ENCODE peak calls at places on chromosomes 1 and 21, in eight cellular contexts. N is left ventricle myocardium inferior; I is tibial artery; X is mucosa of descending colon; Y is lower lobe of right lung; P is CD8-positive, alpha-beta T cell; T is upper lobe of right lung; Z is psoas muscle. R is an unnamed sample. For H3K4me1, the result is how much of the 10 kb centered on the place peaks cover.

GRCh38 chr21:41425954-41426655 is at the start of gene MX1:
- DNase-seq in N (peak), I (peak), X (peak), Y (peak), P (peak), T (peak), Z (peak), R (peak)

GRCh38 chr1:183432548-183432875 is 14.3 kb upstream of the NMNAT2 start:
- DNase-seq in N (no peak), I (no peak), X (no peak), Y (no peak), P (no peak), T (no peak), Z (no peak), R (peak)

GRCh38 chr1:154221815-154222081 is 993 bp downstream of the UBAP2L start:
- DNase-seq in N (no peak), I (no peak), X (no peak), Y (no peak), P (no peak), T (no peak), Z (no peak), R (no peak)

GRCh38 chr1:31981976-31982375 is 31.7 kb upstream of the KHDRBS1 start:
- DNase-seq in N (no peak), I (no peak), X (no peak), Y (no peak), P (peak), T (no peak), Z (no peak), R (no peak)

GRCh38 chr1:170696591-170697337 is 32.8 kb downstream of the PRRX1 start:
- DNase-seq in N (no peak), I (no peak), X (no peak), Y (no peak), P (no peak), T (no peak), Z (no peak), R (no peak)

GRCh38 chr1:246795094-246795671 is 71.0 kb downstream of the SCCPDH start:
- DNase-seq in N (peak), I (peak), X (peak), Y (no peak), P (no peak), T (no peak), Z (no peak), R (no peak)

GRCh38 chr21:31526040-31526439 is 133.5 kb upstream of the SOD1 start:
- DNase-seq in N (no peak), I (no peak), X (no peak), Y (no peak), P (no peak), T (no peak), Z (no peak), R (no peak)

GRCh38 chr1:205351984-205352713 is 4.6 kb downstream of the KLHDC8A start:
- DNase-seq in N (no peak), I (no peak), X (peak), Y (no peak), P (no peak), T (peak), Z (no peak), R (peak)

GRCh38 chr1:230188826-230189225 is 121.8 kb downstream of the GALNT2 start:
- DNase-seq in N (no peak), I (no peak), X (no peak), Y (no peak), P (no peak), T (no peak), Z (no peak), R (no peak)

GRCh38 chr1:7549277-7549676 is 221.8 kb upstream of the VAMP3 start:
- DNase-seq in N (no peak), I (no peak), X (no peak), Y (peak), P (no peak), T (peak), Z (no peak), R (no peak)

GRCh38 chr21:40752125-40752524 is 94.8 kb downstream of the DSCAM start:
- DNase-seq in N (no peak), I (no peak), X (no peak), Y (no peak), P (no peak), T (no peak), Z (no peak), R (no peak)

GRCh38 chr1:24995121-24995520 is 65.0 kb upstream of the RUNX3 start:
- DNase-seq in N (no peak), I (no peak), X (no peak), Y (no peak), P (no peak), T (no peak), Z (peak), R (no peak)

GRCh38 chr1:24996983-24997893 is 67.2 kb upstream of the RUNX3 start:
- DNase-seq in N (no peak), I (no peak), X (peak), Y (no peak), P (peak), T (no peak), Z (peak), R (no peak)

GRCh38 chr1:24998554-24999245 is 68.6 kb upstream of the RUNX3 start:
- DNase-seq in N (no peak), I (no peak), X (no peak), Y (no peak), P (no peak), T (no peak), Z (peak), R (no peak)

GRCh38 chr1:24995661-24996060 is 65.6 kb upstream of the RUNX3 start:
- DNase-seq in N (no peak), I (no peak), X (no peak), Y (no peak), P (no peak), T (no peak), Z (peak), R (no peak)

DNA sequence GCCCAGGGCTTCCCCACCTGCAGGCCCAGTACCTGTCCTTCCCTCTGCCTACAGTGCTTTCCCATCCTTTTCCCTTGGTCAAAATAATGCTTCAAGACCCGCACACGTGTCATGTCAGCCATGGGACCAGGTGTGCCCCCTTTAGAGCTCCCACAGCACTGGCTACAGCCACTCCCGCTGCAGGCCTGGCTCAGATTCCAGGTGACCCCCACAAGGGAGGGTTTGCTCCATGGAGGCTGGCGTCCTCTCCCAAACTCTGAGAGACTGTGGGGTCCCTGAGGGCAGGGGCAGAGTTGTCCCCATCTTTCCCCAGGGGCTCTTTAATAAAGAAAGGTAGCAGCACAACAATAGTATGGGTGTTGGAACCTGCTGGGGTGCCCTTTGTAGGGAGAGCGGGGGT is 66.4 kb upstream of the RUNX3 start:
- DNase-seq in N (no peak), I (no peak), X (no peak), Y (no peak), P (no peak), T (no peak), Z (peak), R (no peak)
- H3K4me1 ChIP-seq in N (under half), I (under half), X (under half), Y (under half), P (half or more), T (under half), Z (under half), R (under half)

DNA sequence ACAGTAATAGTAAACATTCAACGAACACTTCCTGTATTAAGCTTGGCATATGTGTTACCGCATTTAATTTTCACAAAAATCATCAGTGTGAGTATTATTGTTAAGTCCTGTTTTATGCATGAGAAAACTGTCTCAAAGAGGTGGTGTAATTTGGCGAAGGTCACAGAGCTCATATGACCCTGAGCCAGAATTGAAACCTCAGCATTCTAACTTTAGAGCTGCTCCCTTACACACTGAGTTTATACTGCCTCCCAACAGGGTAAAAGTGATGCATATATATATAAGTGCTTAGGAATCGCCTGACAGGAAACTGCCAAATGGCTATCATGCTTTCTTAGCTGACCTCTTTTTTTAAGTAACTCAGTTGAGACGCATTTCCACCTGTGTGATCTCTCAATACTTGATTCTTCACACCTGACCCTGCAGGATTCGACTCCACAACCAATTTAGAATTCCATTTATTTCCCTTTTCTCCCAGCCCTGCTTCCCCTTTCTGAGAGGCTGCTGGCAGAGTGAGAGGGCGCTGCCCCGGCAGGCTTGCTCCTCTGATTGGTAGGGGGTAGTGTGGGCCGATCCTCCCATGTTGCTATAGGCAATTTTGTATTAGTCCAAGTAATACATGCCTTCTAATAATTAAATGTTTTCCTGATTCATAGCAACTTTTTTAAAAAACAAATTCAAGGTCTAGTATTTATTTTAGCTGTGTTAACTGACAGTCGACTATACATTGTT is 40.5 kb downstream of the ZBTB40 start:
- DNase-seq in N (no peak), I (no peak), X (no peak), Y (peak), P (no peak), T (no peak), Z (no peak), R (no peak)
- TF ChIP-seq CTCF in N (no peak), I (no peak), X (no peak), Y (no peak), P (no peak), T (no peak), Z (no peak), R (no peak)

GRCh38 chr1:66337249-66337648 is 196.7 kb upstream of the SGIP1 start:
- DNase-seq in N (no peak), I (no peak), X (no peak), Y (no peak), P (no peak), T (no peak), Z (no peak), R (no peak)

GRCh38 chr1:66341446-66342089 is 192.4 kb upstream of the SGIP1 start:
- DNase-seq in N (no peak), I (no peak), X (no peak), Y (no peak), P (no peak), T (no peak), Z (no peak), R (no peak)

GRCh38 chr1:66336641-66336991 is 197.3 kb upstream of the SGIP1 start:
- DNase-seq in N (no peak), I (no peak), X (no peak), Y (no peak), P (no peak), T (no peak), Z (no peak), R (no peak)

GRCh38 chr1:66342707-66343106 is 191.2 kb upstream of the SGIP1 start:
- DNase-seq in N (no peak), I (no peak), X (no peak), Y (no peak), P (no peak), T (no peak), Z (no peak), R (no peak)

GRCh38 chr1:66339944-66340343 is 194.0 kb upstream of the SGIP1 start:
- DNase-seq in N (no peak), I (no peak), X (no peak), Y (no peak), P (no peak), T (no peak), Z (no peak), R (no peak)
- H3K4me1 ChIP-seq in N (half or more), I (under half), X (under half), Y (half or more), P (half or more), T (under half), Z (half or more), R (under half)

GRCh38 chr1:81806432-81806770 is 5.7 kb downstream of the ADGRL2 start:
- DNase-seq in N (no peak), I (no peak), X (no peak), Y (no peak), P (no peak), T (no peak), Z (no peak), R (no peak)

GRCh38 chr1:81808760-81809159 is 8.0 kb downstream of the ADGRL2 start:
- DNase-seq in N (no peak), I (no peak), X (no peak), Y (no peak), P (no peak), T (no peak), Z (no peak), R (no peak)

GRCh38 chr1:81811757-81812371 is 11.1 kb downstream of the ADGRL2 start:
- DNase-seq in N (no peak), I (no peak), X (no peak), Y (no peak), P (no peak), T (no peak), Z (no peak), R (no peak)

GRCh38 chr1:81812712-81813111 is 12.0 kb downstream of the ADGRL2 start:
- DNase-seq in N (no peak), I (no peak), X (no peak), Y (no peak), P (no peak), T (no peak), Z (no peak), R (no peak)

DNA sequence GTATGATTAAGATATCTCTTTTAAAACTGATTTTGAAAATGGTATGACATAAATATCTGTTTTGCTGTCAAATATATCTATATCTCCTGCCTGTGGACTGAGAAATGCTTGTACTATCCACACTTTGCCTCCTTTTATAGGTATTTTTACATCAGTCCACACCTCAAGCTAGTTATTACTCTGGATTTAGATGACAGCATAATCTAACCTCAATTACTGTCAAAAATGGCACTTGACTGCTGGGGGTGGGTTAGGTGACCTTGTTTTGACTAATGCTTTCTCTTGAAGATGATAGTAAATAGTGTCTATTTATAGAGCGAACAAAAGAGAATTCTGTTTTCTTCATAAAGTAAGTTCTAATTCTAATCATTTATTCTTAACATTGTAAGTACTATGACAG is 9.1 kb downstream of the ADGRL2 start:
- DNase-seq in N (no peak), I (no peak), X (no peak), Y (no peak), P (no peak), T (no peak), Z (no peak), R (no peak)
- TF ChIP-seq CTCF in N (no peak), I (no peak), X (no peak), Y (no peak), P (no peak), T (no peak), Z (no peak), R (no peak)

GRCh38 chr1:207651583-207651982 is 6.7 kb downstream of the CR1L start:
- DNase-seq in N (no peak), I (no peak), X (no peak), Y (no peak), P (no peak), T (no peak), Z (no peak), R (no peak)

GRCh38 chr1:207649204-207649753 is 4.3 kb downstream of the CR1L start:
- DNase-seq in N (no peak), I (no peak), X (no peak), Y (no peak), P (no peak), T (no peak), Z (no peak), R (no peak)

GRCh38 chr1:207646891-207647290 is 2.0 kb downstream of the CR1L start:
- DNase-seq in N (no peak), I (no peak), X (no peak), Y (no peak), P (no peak), T (no peak), Z (no peak), R (no peak)

GRCh38 chr1:207647966-207648906 is 3.3 kb downstream of the CR1L start:
- DNase-seq in N (no peak), I (no peak), X (no peak), Y (no peak), P (no peak), T (no peak), Z (no peak), R (no peak)

DNA sequence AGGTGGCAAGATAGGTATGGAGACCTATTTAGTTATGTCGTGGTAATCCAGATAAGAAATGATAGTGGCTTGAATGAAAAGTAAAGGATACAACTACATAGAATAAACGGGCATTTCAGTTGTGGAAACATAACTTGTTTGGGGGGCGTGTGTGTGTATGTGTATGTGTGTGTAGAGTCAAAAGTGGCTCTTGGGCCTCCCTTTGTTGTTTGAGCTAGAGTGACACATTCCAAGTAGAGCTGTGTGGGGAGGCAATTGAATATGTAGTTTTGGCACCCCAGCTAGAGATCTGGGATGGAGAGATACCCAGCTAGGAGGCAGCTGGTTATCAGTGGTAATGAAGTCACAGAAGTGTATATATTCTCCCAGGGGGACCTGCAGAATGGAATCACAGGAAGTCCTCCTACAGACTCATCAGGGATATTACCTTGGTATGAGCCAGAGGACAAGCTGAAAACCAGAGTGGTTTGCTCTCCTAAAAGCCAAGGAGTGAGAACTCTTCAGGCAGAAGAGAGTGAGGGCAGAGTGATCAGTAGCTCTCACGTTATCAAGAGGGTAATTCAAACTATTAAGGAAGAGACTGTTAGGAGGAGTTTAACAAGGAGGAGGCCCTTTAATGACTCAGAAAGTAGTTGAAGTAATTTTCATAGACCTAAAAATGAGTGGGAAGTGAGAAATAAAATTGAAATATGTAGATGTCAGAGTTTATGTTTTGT is 5.1 kb downstream of the CR1L start:
- DNase-seq in N (no peak), I (no peak), X (no peak), Y (no peak), P (no peak), T (no peak), Z (no peak), R (no peak)
- H3K4me1 ChIP-seq in N (under half), I (under half), X (under half), Y (under half), P (under half), T (under half), Z (under half), R (under half)

DNA sequence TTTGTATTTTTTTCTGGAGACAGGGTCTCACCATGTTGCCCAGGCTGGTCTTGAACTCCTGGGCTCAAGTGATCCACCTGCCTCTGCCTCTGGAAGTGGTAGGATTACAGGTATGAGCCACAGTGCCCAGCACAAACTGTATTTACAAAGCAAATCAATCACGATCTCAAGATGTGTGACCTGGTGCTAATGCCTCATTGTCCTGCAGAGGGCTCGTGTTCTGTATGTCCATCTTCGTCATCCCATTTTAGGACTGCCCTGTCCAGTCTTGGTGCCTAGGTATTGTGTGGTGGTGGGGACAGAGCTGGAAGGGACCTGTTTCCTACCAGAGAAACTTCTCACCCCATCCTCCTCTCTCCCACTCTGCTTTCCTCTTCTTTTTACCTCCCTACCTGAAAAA is 20.2 kb downstream of the PROK1 start:
- DNase-seq in N (no peak), I (no peak), X (no peak), Y (no peak), P (no peak), T (no peak), Z (no peak), R (no peak)
- TF ChIP-seq CTCF in N (no peak), I (no peak), X (no peak), Y (no peak), P (no peak), T (no peak), Z (no peak), R (no peak)

GRCh38 chr1:234728740-234729139 is 118.8 kb upstream of the IRF2BP2 start:
- DNase-seq in N (no peak), I (no peak), X (no peak), Y (no peak), P (no peak), T (no peak), Z (no peak), R (no peak)

GRCh38 chr1:234730542-234731370 is 120.8 kb upstream of the IRF2BP2 start:
- DNase-seq in N (no peak), I (no peak), X (no peak), Y (no peak), P (no peak), T (no peak), Z (no peak), R (no peak)

GRCh38 chr1:234730110-234730509 is 120.1 kb upstream of the IRF2BP2 start:
- DNase-seq in N (no peak), I (no peak), X (no peak), Y (no peak), P (no peak), T (no peak), Z (no peak), R (no peak)

GRCh38 chr1:234731371-234732085 is 121.5 kb upstream of the IRF2BP2 start:
- DNase-seq in N (no peak), I (no peak), X (no peak), Y (no peak), P (no peak), T (no peak), Z (no peak), R (no peak)

GRCh38 chr1:234729566-234729965 is 119.6 kb upstream of the IRF2BP2 start:
- DNase-seq in N (no peak), I (no peak), X (no peak), Y (no peak), P (no peak), T (no peak), Z (no peak), R (no peak)
- H3K4me1 ChIP-seq in N (half or more), I (under half), X (under half), Y (half or more), P (half or more), T (half or more), Z (under half), R (under half)